ENCODE peak calls at places on chromosomes 7 and 10, in five cellular contexts. D is BE2C, B is T follicular helper cell, I is fibroblast of lung, J is hepatocyte. M is an unnamed sample.

GRCh38 chr7:79770053-79770452 is 316.6 kb upstream of the MAGI2 start:
- DNase-seq in D (no peak), B (no peak), I (peak), J (no peak), M (no peak)

GRCh38 chr10:132514841-132515521 is 22.6 kb upstream of the INPP5A start:
- DNase-seq in D (no peak), B (no peak), I (no peak), J (no peak), M (no peak)

GRCh38 chr7:94041529-94041928 is 37.4 kb upstream of the BET1 start:
- DNase-seq in D (no peak), B (no peak), I (peak), J (no peak), M (no peak)

GRCh38 chr7:128830231-128831177 is at the start of gene FLNC:
- DNase-seq in D (peak), B (no peak), I (peak), J (peak), M (peak)

GRCh38 chr7:73817121-73817520 is 13.7 kb upstream of the CLDN4 start:
- DNase-seq in D (no peak), B (no peak), I (no peak), J (no peak), M (no peak)

GRCh38 chr7:151167197-151167911 is at the start of gene GBX1:
- DNase-seq in D (no peak), B (no peak), I (peak), J (peak), M (no peak)

GRCh38 chr7:157219154-157219553 is 80.4 kb downstream of the UBE3C start:
- DNase-seq in D (no peak), B (no peak), I (no peak), J (no peak), M (no peak)

GRCh38 chr10:58785354-58785753 is 272.7 kb downstream of the BICC1 start:
- DNase-seq in D (no peak), B (no peak), I (no peak), J (no peak), M (no peak)

GRCh38 chr10:91061187-91061586 is 140.3 kb upstream of the ANKRD1 start:
- DNase-seq in D (no peak), B (no peak), I (no peak), J (no peak), M (no peak)

GRCh38 chr7:70334883-70335282 is 736.6 kb downstream of the AUTS2 start:
- DNase-seq in D (no peak), B (no peak), I (no peak), J (no peak), M (no peak)

GRCh38 chr10:73956476-73957338 is 41.2 kb upstream of the VCL start:
- DNase-seq in D (no peak), B (no peak), I (peak), J (no peak), M (no peak)

GRCh38 chr7:73674468-73675124 is 7.0 kb downstream of the VPS37D start:
- DNase-seq in D (no peak), B (no peak), I (no peak), J (no peak), M (no peak)

GRCh38 chr7:105589221-105590077 is 8.2 kb upstream of the EFCAB10 start:
- DNase-seq in D (peak), B (peak), I (peak), J (peak), M (peak)